ENCODE peak calls at places on chromosomes 2 and 18, in eight cellular contexts. J is MM.1S; O is PC-9; K is heart right ventricle; A is CD8-positive, alpha-beta memory T cell; M is Karpas-422; S is aorta; I is CD4-positive, CD25-positive, alpha-beta regulatory T cell. D is an unnamed sample.

GRCh38 chr2:241994556-241995213 is 125.2 kb downstream of the RTP5 start:
- DNase-seq in J (no peak), O (no peak), K (no peak), A (no peak), M (no peak), S (no peak), I (no peak), D (no peak)

GRCh38 chr2:237689569-237690131 is 62.3 kb downstream of the LRRFIP1 start:
- DNase-seq in J (no peak), O (peak), K (peak), A (no peak), M (no peak), S (peak), I (no peak), D (peak)

GRCh38 chr2:30266051-30266621 is 34.8 kb downstream of the LBH start:
- DNase-seq in J (no peak), O (no peak), K (no peak), A (peak), M (no peak), S (peak), I (peak), D (peak)

GRCh38 chr18:63848159-63848558 is 39.3 kb upstream of the SERPINB2 start:
- DNase-seq in J (peak), O (peak), K (no peak), A (no peak), M (peak), S (no peak), I (no peak), D (peak)

GRCh38 chr2:105768961-105769452 is 24.3 kb downstream of the NCK2 start:
- DNase-seq in J (no peak), O (no peak), K (no peak), A (no peak), M (no peak), S (no peak), I (no peak), D (no peak)

GRCh38 chr2:10778724-10779115 is 33.9 kb downstream of the PDIA6 start:
- DNase-seq in J (no peak), O (no peak), K (no peak), A (no peak), M (no peak), S (no peak), I (no peak), D (no peak)

GRCh38 chr2:239412914-239413603 is 12.2 kb upstream of the HDAC4 start:
- DNase-seq in J (no peak), O (no peak), K (no peak), A (no peak), M (no peak), S (no peak), I (no peak), D (no peak)

GRCh38 chr2:224086226-224086911 is 47.3 kb upstream of the SERPINE2 start:
- DNase-seq in J (no peak), O (peak), K (no peak), A (no peak), M (no peak), S (no peak), I (no peak), D (no peak)

GRCh38 chr2:13605266-13605665 is 888.5 kb downstream of the TRIB2 start:
- DNase-seq in J (no peak), O (no peak), K (no peak), A (no peak), M (no peak), S (no peak), I (no peak), D (no peak)

GRCh38 chr2:216350214-216350789 is 22.0 kb downstream of the MARCHF4 start:
- DNase-seq in J (no peak), O (no peak), K (no peak), A (peak), M (no peak), S (no peak), I (no peak), D (peak)

GRCh38 chr2:25304339-25304728 is 37.4 kb downstream of the DNMT3A start:
- DNase-seq in J (no peak), O (no peak), K (no peak), A (no peak), M (no peak), S (no peak), I (no peak), D (no peak)

GRCh38 chr2:167127135-167127534 is 238.9 kb downstream of the XIRP2 start:
- DNase-seq in J (peak), O (no peak), K (no peak), A (no peak), M (peak), S (no peak), I (no peak), D (no peak)

GRCh38 chr2:56372071-56372656 is 188.4 kb downstream of the CCDC85A start:
- DNase-seq in J (no peak), O (no peak), K (no peak), A (no peak), M (no peak), S (no peak), I (no peak), D (no peak)

GRCh38 chr2:46014911-46015654 is 282.1 kb upstream of the EPAS1 start:
- DNase-seq in J (no peak), O (no peak), K (no peak), A (no peak), M (no peak), S (no peak), I (no peak), D (no peak)

GRCh38 chr2:157440404-157441071 is 3.4 kb downstream of the CYTIP start:
- DNase-seq in J (peak), O (no peak), K (no peak), A (no peak), M (peak), S (no peak), I (no peak), D (peak)

GRCh38 chr2:157439792-157440186 is 4.1 kb downstream of the CYTIP start:
- DNase-seq in J (peak), O (no peak), K (no peak), A (no peak), M (peak), S (no peak), I (peak), D (peak)

GRCh38 chr2:157441072-157441454 is 2.8 kb downstream of the CYTIP start:
- DNase-seq in J (peak), O (no peak), K (no peak), A (no peak), M (peak), S (no peak), I (peak), D (peak)

GRCh38 chr2:157442136-157442535 is 1.8 kb downstream of the CYTIP start:
- DNase-seq in J (peak), O (no peak), K (no peak), A (no peak), M (peak), S (no peak), I (no peak), D (no peak)

GRCh38 chr2:157438907-157439791 is 4.7 kb downstream of the CYTIP start:
- DNase-seq in J (peak), O (no peak), K (no peak), A (no peak), M (peak), S (no peak), I (peak), D (peak)
- H3K27ac ChIP-seq in J (peak), O (no peak), K (peak), A (peak), M (peak), S (no peak), I (peak), D (peak)

GRCh38 chr2:42225573-42225972 is 56.4 kb downstream of the EML4 start:
- DNase-seq in J (no peak), O (no peak), K (no peak), A (no peak), M (no peak), S (no peak), I (no peak), D (no peak)

GRCh38 chr2:42224422-42225067 is 55.4 kb downstream of the EML4 start:
- DNase-seq in J (no peak), O (no peak), K (no peak), A (no peak), M (no peak), S (no peak), I (no peak), D (no peak)

GRCh38 chr2:42227491-42227890 is 58.3 kb downstream of the EML4 start:
- DNase-seq in J (no peak), O (no peak), K (no peak), A (no peak), M (no peak), S (no peak), I (no peak), D (no peak)

GRCh38 chr2:42223067-42223636 is 54.0 kb downstream of the EML4 start:
- DNase-seq in J (no peak), O (no peak), K (no peak), A (no peak), M (no peak), S (no peak), I (no peak), D (no peak)

GRCh38 chr2:42223822-42224268 is 54.7 kb downstream of the EML4 start:
- DNase-seq in J (no peak), O (no peak), K (no peak), A (no peak), M (no peak), S (no peak), I (no peak), D (no peak)
- H3K27ac ChIP-seq in J (no peak), O (peak), K (peak), A (no peak), M (no peak), S (no peak), I (no peak), D (no peak)

GRCh38 chr18:68560128-68560527 is 154.8 kb downstream of the TMX3 start:
- DNase-seq in J (no peak), O (no peak), K (no peak), A (no peak), M (no peak), S (no peak), I (no peak), D (no peak)
- H3K27ac ChIP-seq in J (no peak), O (no peak), K (no peak), A (no peak), M (no peak), S (no peak), I (no peak), D (no peak)

GRCh38 chr2:219511547-219512325 is 2.5 kb upstream of the ASIC4 start:
- DNase-seq in J (no peak), O (no peak), K (no peak), A (no peak), M (no peak), S (no peak), I (no peak), D (no peak)

GRCh38 chr2:219510512-219511135 is 3.7 kb upstream of the ASIC4 start:
- DNase-seq in J (no peak), O (no peak), K (no peak), A (no peak), M (no peak), S (no peak), I (no peak), D (no peak)

GRCh38 chr2:219508444-219508734 is 5.9 kb upstream of the ASIC4 start:
- DNase-seq in J (no peak), O (no peak), K (no peak), A (no peak), M (no peak), S (no peak), I (no peak), D (no peak)

GRCh38 chr2:219508933-219509779 is 5.1 kb upstream of the ASIC4 start:
- DNase-seq in J (no peak), O (no peak), K (no peak), A (no peak), M (no peak), S (no peak), I (no peak), D (no peak)

DNA sequence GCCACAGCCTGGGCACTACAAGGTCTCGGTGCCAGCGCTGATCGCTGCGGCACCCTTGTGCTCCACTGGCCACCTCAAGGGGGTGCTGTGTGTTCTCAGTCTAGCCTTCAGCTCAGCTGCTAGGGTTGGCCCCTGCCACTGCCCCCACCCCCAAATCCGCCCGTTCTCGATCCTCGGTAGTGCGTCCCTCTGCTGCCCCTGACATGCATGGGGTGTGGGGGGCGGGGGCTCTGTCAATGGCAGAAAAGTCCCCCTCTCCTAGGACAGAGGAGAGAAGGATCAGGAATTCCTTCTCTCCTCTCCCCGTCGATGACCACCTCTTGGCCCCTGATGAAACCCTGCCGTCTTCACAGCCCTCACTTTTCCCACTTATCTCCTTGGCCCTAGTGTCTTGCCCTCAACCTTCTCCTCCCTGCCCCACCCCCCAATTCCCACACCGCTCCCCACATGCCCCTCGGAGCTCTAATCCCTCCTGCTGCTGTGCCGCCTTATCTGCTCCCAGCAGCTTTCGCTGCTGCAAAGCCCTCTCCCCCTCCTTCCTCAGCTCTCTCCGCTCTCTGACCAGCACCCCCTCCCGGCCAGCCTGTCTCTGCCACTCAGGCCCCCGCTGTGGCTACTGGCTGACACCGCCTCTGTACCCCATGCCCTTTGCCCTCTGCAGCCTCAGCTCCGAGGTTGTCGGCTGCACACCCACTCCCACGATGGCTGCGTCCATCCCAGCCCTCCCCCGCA is 4.3 kb upstream of the ASIC4 start:
- DNase-seq in J (no peak), O (peak), K (peak), A (peak), M (peak), S (peak), I (peak), D (peak)
- H3K27ac ChIP-seq in J (no peak), O (no peak), K (no peak), A (peak), M (no peak), S (no peak), I (no peak), D (no peak)

DNA sequence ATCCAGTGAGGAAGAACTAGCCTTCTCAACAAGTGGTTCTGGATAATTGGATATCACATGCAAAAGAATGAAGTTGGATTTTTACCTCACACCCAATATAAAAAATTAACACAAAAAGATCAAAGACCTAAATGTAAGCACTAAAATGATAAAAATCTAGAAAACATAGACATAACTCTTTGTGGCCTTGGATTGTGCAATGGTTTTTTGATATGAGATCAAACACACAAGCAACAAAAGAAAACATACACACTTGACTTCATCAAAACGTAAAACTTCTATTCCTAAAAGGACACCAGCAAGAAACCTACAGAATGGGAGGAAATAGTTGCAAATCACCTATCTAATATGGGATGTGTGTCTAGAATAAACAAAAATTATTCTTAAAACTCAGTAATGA is 54.1 kb upstream of the NFE2L2 start:
- DNase-seq in J (no peak), O (no peak), K (no peak), A (no peak), M (no peak), S (no peak), I (no peak), D (no peak)
- H3K27ac ChIP-seq in J (no peak), O (no peak), K (no peak), A (no peak), M (no peak), S (no peak), I (no peak), D (no peak)

DNA sequence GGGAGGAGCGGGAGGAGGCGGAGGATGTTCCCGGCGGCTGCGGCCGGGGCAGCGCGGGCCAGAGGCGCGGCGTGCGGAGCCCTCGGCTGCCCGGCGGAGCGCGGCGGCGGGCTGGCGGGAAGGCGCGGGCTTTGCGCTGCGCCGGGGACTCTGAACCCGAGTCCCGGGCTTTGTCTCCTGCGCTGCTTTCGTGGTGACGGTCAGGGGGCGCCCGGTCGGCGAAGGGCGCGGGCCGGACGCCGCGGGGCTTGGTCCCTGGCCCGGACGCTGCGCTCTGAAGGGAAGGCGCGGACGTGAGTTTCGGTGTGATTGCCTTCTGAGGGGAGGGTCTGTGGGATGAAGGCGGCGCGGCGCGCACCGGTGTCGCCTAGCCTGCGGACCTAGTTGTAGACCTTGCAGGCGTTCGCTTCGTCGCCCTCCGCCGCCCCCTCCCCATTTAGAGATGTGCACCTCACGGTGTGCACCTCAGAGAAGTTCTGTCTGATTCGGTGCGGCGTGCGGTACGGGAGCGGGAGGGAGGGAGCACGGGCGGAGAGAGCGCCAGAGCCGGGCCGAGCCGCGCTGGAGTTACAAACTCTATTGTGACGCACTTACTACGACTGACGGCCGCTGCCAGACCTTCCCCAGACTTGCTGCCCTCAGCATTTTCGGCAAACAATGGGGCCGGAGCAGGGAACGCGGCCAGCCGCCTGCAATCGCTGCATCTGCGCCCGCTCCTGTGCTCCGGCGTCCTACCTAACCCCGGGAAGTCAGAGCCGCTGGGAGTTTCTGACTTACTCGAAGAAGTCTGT is 2.1 kb downstream of the BCL2L11 start:
- DNase-seq in J (peak), O (peak), K (peak), A (peak), M (peak), S (peak), I (no peak), D (peak)
- H3K27ac ChIP-seq in J (peak), O (peak), K (peak), A (peak), M (peak), S (no peak), I (no peak), D (peak)

GRCh38 chr18:51253476-51253875 is 56.0 kb upstream of the MEX3C start:
- DNase-seq in J (no peak), O (no peak), K (no peak), A (no peak), M (no peak), S (no peak), I (no peak), D (no peak)

GRCh38 chr18:51250458-51251024 is 53.1 kb upstream of the MEX3C start:
- DNase-seq in J (no peak), O (no peak), K (no peak), A (no peak), M (no peak), S (no peak), I (no peak), D (no peak)

GRCh38 chr18:51251625-51252024 is 54.1 kb upstream of the MEX3C start:
- DNase-seq in J (peak), O (no peak), K (no peak), A (no peak), M (peak), S (no peak), I (no peak), D (no peak)

GRCh38 chr18:51248685-51249084 is 51.2 kb upstream of the MEX3C start:
- DNase-seq in J (no peak), O (no peak), K (no peak), A (no peak), M (no peak), S (no peak), I (no peak), D (no peak)

DNA sequence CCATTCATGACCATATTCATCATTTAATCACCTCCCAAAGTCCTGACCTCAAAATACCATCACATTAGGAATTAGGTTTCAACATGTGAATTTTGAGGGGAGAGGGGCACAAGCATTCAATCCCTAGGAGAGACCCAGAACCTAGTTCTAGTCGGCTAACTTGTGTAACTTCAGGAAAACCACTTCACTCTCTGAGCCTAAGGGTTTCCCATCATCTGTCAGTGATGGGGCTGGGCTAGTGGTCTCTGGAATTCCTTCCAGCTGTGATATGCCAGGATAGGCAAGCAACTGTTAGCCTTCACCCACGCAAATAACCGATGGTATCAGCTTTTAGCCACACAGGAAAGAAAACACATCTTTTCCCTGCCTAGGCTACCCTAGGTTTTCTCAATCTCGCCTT is 52.5 kb upstream of the MEX3C start:
- DNase-seq in J (no peak), O (no peak), K (no peak), A (no peak), M (no peak), S (no peak), I (no peak), D (no peak)
- H3K27ac ChIP-seq in J (no peak), O (no peak), K (no peak), A (no peak), M (no peak), S (no peak), I (no peak), D (no peak)